ENCODE peak calls at places on chromosomes 16 and 17, in seven cellular contexts. H is HepG2, A is heart left ventricle, M is esophagus squamous epithelium, E is stomach, C is testis, Z is IMR-90. N is an unnamed sample.
A peak's percentile ranks its signal among the peaks of the same experiment; 100 is the strongest.

GRCh38 chr16:87560428-87561199 is 41.7 kb upstream of the JPH3 start:
- DNase-seq in M (no peak), A (peak; percentile 57), H (no peak), C (peak; percentile 60), Z (no peak), E (peak; percentile 60), N (no peak)

GRCh38 chr16:68826652-68827051 is 16.7 kb upstream of the TANGO6 start:
- DNase-seq in H (no peak), A (no peak), Z (no peak), C (no peak), M (no peak), E (no peak), N (no peak)

GRCh38 chr17:7468290-7468689 is 11.1 kb downstream of the ZBTB4 start:
- DNase-seq in H (no peak), Z (no peak), A (no peak), C (no peak), E (no peak), M (no peak), N (no peak)

GRCh38 chr17:1627219-1627986 is 1.2 kb downstream of the SLC43A2 start:
- DNase-seq in C (peak; percentile 45), E (no peak), H (no peak), A (no peak), M (no peak), Z (no peak), N (peak; percentile 77)

GRCh38 chr16:53029971-53030370 is 22.7 kb downstream of the CHD9NB start:
- DNase-seq in A (no peak), Z (no peak), C (no peak), H (no peak), M (no peak), E (no peak), N (no peak)

GRCh38 chr16:69601250-69601649 is 35.5 kb downstream of the NFAT5 start:
- DNase-seq in H (no peak), A (no peak), C (no peak), Z (no peak), M (no peak), E (no peak), N (no peak)

GRCh38 chr17:81018044-81018802 is 16.7 kb upstream of the BAIAP2 start:
- DNase-seq in M (no peak), Z (peak; percentile 63), A (no peak), H (no peak), E (no peak), C (no peak), N (peak; percentile 53)

GRCh38 chr17:8893621-8894020 is 26.1 kb upstream of the PIK3R6 start:
- DNase-seq in E (no peak), H (no peak), C (no peak), M (no peak), Z (no peak), A (no peak), N (no peak)

GRCh38 chr17:40293363-40293762 is 5.7 kb downstream of the CDC6 start:
- DNase-seq in E (no peak), M (no peak), H (no peak), A (no peak), Z (no peak), C (peak; percentile 71), N (no peak)

GRCh38 chr16:79632289-79632688 is 31.8 kb upstream of the MAF start:
- DNase-seq in E (no peak), H (no peak), A (no peak), Z (no peak), C (no peak), M (no peak), N (no peak)

GRCh38 chr17:35022536-35023063 is 40.9 kb downstream of the RFFL start:
- DNase-seq in C (peak; percentile 23), A (peak; percentile 91), E (peak; percentile 60), H (peak; percentile 24), M (peak; percentile 19), Z (peak; percentile 87), N (no peak)

GRCh38 chr16:68564367-68564985 is 25.4 kb downstream of the ZFP90 start:
- DNase-seq in M (no peak), Z (peak; percentile 8), H (no peak), A (no peak), C (no peak), E (no peak), N (no peak)

GRCh38 chr17:17124341-17124740 is 81.8 kb downstream of the PLD6 start:
- DNase-seq in M (no peak), A (no peak), E (no peak), H (no peak), C (no peak), Z (no peak), N (no peak)

GRCh38 chr16:1977875-1978268 is 3.4 kb downstream of the NOXO1 start:
- DNase-seq in C (no peak), A (no peak), E (no peak), Z (no peak), M (no peak), H (no peak), N (no peak)

GRCh38 chr16:54812229-54812628 is 118.4 kb upstream of the IRX5 start:
- DNase-seq in M (no peak), E (no peak), A (no peak), Z (no peak), C (no peak), H (peak; percentile 19), N (no peak)

GRCh38 chr16:19876501-19877059 is 8.1 kb downstream of the GPRC5B start:
- DNase-seq in Z (no peak), M (no peak), A (peak; percentile 50), H (no peak), E (no peak), C (peak; percentile 78), N (no peak)

GRCh38 chr17:514584-514983 is 162.0 kb upstream of the RPH3AL start:
- DNase-seq in Z (no peak), E (no peak), M (no peak), C (no peak), H (no peak), A (no peak), N (no peak)

GRCh38 chr17:48198950-48199541 is 91.5 kb downstream of the SNX11 start:
- DNase-seq in Z (no peak), M (no peak), C (no peak), E (no peak), A (no peak), H (no peak), N (no peak)

GRCh38 chr16:88527186-88527936 is 42.8 kb upstream of the ZC3H18 start:
- DNase-seq in H (peak; percentile 51), Z (peak; percentile 47), A (peak; percentile 57), E (peak; percentile 88), M (no peak), C (peak; percentile 76), N (peak; percentile 84)

GRCh38 chr17:49746791-49747490 is 17.0 kb downstream of the FAM117A start:
- DNase-seq in E (no peak), Z (no peak), C (no peak), M (no peak), A (no peak), H (no peak), N (peak; percentile 83)

GRCh38 chr17:39736319-39737165 is 1.2 kb upstream of the GRB7 start:
- DNase-seq in A (no peak), Z (no peak), H (peak; percentile 90), E (no peak), C (no peak), M (no peak), N (no peak)

GRCh38 chr16:72120026-72120425 is 26.4 kb downstream of the DHX38 start:
- DNase-seq in M (no peak), E (no peak), C (no peak), H (no peak), A (no peak), Z (no peak), N (no peak)

GRCh38 chr17:66752411-66752810 is 82.5 kb upstream of the CACNG5 start:
- DNase-seq in E (no peak), Z (no peak), H (no peak), M (no peak), C (no peak), A (no peak), N (no peak)

GRCh38 chr17:66748578-66748977 is 86.3 kb upstream of the CACNG5 start:
- DNase-seq in Z (no peak), H (no peak), M (no peak), E (no peak), A (no peak), C (no peak), N (no peak)

GRCh38 chr17:66751771-66752170 is 83.1 kb upstream of the CACNG5 start:
- DNase-seq in A (no peak), C (no peak), Z (no peak), E (no peak), M (no peak), H (no peak), N (no peak)

GRCh38 chr17:66749217-66749832 is 85.6 kb upstream of the CACNG5 start:
- DNase-seq in H (no peak), E (no peak), M (no peak), C (no peak), Z (no peak), A (no peak), N (no peak)

GRCh38 chr17:66750756-66751543 is 84.0 kb upstream of the CACNG5 start:
- DNase-seq in A (no peak), E (no peak), C (no peak), M (no peak), Z (no peak), H (no peak), N (no peak)
- TF ChIP-seq POLR2A in A (no peak), E (no peak), C (no peak), M (no peak), Z (no peak), H (no peak), N (no peak)

GRCh38 chr16:56862776-56863175 is 2.2 kb upstream of the SLC12A3 start:
- DNase-seq in M (no peak), A (no peak), Z (no peak), H (no peak), E (no peak), C (no peak), N (peak; percentile 45)
- H3K4me1 ChIP-seq in M (peaks cover 11% of the 10 kb centered on the region), A (peaks cover 26% of the 10 kb centered on the region), Z (no peaks in the 10 kb centered on the region), H (peaks cover 81% of the 10 kb centered on the region), E (no peaks in the 10 kb centered on the region), C (peaks cover 7% of the 10 kb centered on the region), N (peaks cover 22% of the 10 kb centered on the region)

DNA sequence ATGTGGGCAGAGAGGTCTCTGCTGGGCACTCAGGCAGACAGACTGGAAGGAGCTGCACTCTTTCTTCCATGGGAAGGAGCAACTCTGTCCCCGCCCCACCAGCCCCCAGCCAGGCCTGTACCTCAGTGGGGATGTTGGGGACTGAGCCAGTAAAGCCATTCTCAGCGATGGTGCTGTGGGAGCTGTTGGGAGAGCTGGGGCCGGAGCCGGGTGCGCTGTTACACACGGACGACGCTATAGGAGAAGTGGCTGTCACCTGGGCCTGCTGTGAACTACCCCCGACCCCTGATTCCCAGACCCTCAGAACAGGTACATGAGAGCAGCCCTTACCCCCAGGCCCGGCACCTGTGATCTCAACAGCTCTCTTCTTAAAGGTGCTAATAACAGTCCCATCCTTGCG is 21.5 kb downstream of the G6PC3 start:
- DNase-seq in E (no peak), C (no peak), M (no peak), Z (no peak), A (no peak), H (no peak), N (no peak)
- H3K36me3 ChIP-seq in E (peaks cover 47% of the 10 kb centered on the region), C (no peaks in the 10 kb centered on the region), M (peaks cover 33% of the 10 kb centered on the region), Z (peaks cover 30% of the 10 kb centered on the region), A (peaks cover 63% of the 10 kb centered on the region), H (peaks cover 15% of the 10 kb centered on the region), N (no peaks in the 10 kb centered on the region)

GRCh38 chr16:21265104-21265825 is 12.8 kb downstream of the CRYM start:
- DNase-seq in Z (no peak), C (no peak), H (no peak), E (no peak), M (no peak), A (peak; percentile 81), N (no peak)
- TF ChIP-seq POLR2A in Z (no peak), C (no peak), H (no peak), E (no peak), M (no peak), A (no peak), N (no peak)

GRCh38 chr17:21200590-21201301 is 13.2 kb downstream of the TMEM11 start:
- DNase-seq in Z (no peak), E (no peak), C (no peak), M (no peak), H (no peak), A (no peak), N (no peak)
- H3K4me1 ChIP-seq in Z (peaks cover 2% of the 10 kb centered on the region), E (peaks cover 14% of the 10 kb centered on the region), C (peaks cover 19% of the 10 kb centered on the region), M (peaks cover 98% of the 10 kb centered on the region), H (no peaks in the 10 kb centered on the region), A (peaks cover 29% of the 10 kb centered on the region), N (no peaks in the 10 kb centered on the region)